ENCODE peak calls at places on chromosomes 11 and 22, in seven cellular contexts. Y, M, B, D, H, U and S are unnamed samples.

GRCh38 chr11:36447947-36448346 is 62.1 kb downstream of the TRAF6 start:
- DNase-seq in Y (no peak), M (no peak), B (no peak), D (peak; percentile 95), H (no peak), U (no peak), S (no peak)

GRCh38 chr22:27494821-27495220 is 306.7 kb downstream of the MN1 start:
- DNase-seq in Y (no peak), M (no peak), B (no peak), D (no peak), H (no peak), U (peak; percentile 90), S (no peak)

GRCh38 chr11:16126361-16126760 is 230.0 kb downstream of the SOX6 start:
- DNase-seq in Y (no peak), M (no peak), B (no peak), D (no peak), H (peak; percentile 51), U (no peak), S (no peak)

GRCh38 chr22:17434856-17435255 is 65.6 kb downstream of the CECR2 start:
- DNase-seq in Y (no peak), M (no peak), B (no peak), D (no peak), H (peak; percentile 19), U (no peak), S (no peak)

GRCh38 chr11:3109921-3110706 is 52.9 kb upstream of the CARS1 start:
- DNase-seq in Y (peak; percentile 1), M (peak; percentile 65), B (peak; percentile 16), D (peak; percentile 33), H (no peak), U (no peak), S (peak; percentile 18)

GRCh38 chr11:34218067-34218466 is 112.6 kb downstream of the NAT10 start:
- DNase-seq in Y (no peak), M (no peak), B (no peak), D (no peak), H (no peak), U (no peak), S (no peak)

GRCh38 chr22:46457502-46458488 is 79.6 kb downstream of the CELSR1 start:
- DNase-seq in Y (no peak), M (no peak), B (no peak), D (peak; percentile 78), H (peak; percentile 87), U (no peak), S (no peak)

GRCh38 chr11:131495417-131495816 is 125.0 kb downstream of the NTM start:
- DNase-seq in Y (no peak), M (no peak), B (no peak), D (no peak), H (no peak), U (no peak), S (no peak)

GRCh38 chr22:50544078-50544745 is 1.5 kb upstream of the KLHDC7B start:
- DNase-seq in Y (no peak), M (peak; percentile 87), B (no peak), D (peak; percentile 82), H (peak; percentile 55), U (peak; percentile 69), S (peak; percentile 66)

GRCh38 chr11:88411265-88411664 is 73.7 kb upstream of the CTSC start:
- DNase-seq in Y (no peak), M (no peak), B (no peak), D (no peak), H (peak; percentile 95), U (no peak), S (no peak)

GRCh38 chr11:90840071-90840470 is 617.2 kb upstream of the CHORDC1 start:
- DNase-seq in Y (no peak), M (no peak), B (no peak), D (no peak), H (no peak), U (no peak), S (no peak)

GRCh38 chr11:73453562-73453961 is 77.4 kb downstream of the RELT start:
- DNase-seq in Y (no peak), M (no peak), B (no peak), D (no peak), H (no peak), U (no peak), S (no peak)

GRCh38 chr22:39255449-39256185 is 10.8 kb upstream of the PDGFB start:
- DNase-seq in Y (no peak), M (no peak), B (no peak), D (no peak), H (no peak), U (no peak), S (no peak)

GRCh38 chr11:6610591-6610990 is 1.4 kb downstream of the TAF10 start:
- DNase-seq in Y (no peak), M (no peak), B (peak; percentile 39), D (no peak), H (no peak), U (no peak), S (no peak)

GRCh38 chr11:106121570-106122320 is 44.3 kb downstream of the AASDHPPT start:
- DNase-seq in Y (no peak), M (no peak), B (no peak), D (no peak), H (no peak), U (no peak), S (no peak)

GRCh38 chr11:6635082-6635932 is 16.1 kb upstream of the TPP1 start:
- DNase-seq in Y (no peak), M (no peak), B (peak; percentile 78), D (no peak), H (no peak), U (no peak), S (no peak)

GRCh38 chr11:62602141-62603071 is 741 bp upstream of the MTA2 start:
- DNase-seq in Y (no peak), M (peak; percentile 87), B (peak; percentile 73), D (no peak), H (peak; percentile 21), U (no peak), S (no peak)

GRCh38 chr11:13316528-13316961 is 39.0 kb downstream of the BMAL1 start:
- DNase-seq in Y (peak; percentile 50), M (peak; percentile 87), B (peak; percentile 26), D (no peak), H (peak; percentile 65), U (no peak), S (no peak)

GRCh38 chr11:86396403-86396802 is 21.7 kb downstream of the CCDC81 start:
- DNase-seq in Y (no peak), M (no peak), B (no peak), D (no peak), H (peak; percentile 81), U (no peak), S (no peak)

GRCh38 chr11:86119062-86119461 is 50.2 kb upstream of the PICALM start:
- DNase-seq in Y (no peak), M (no peak), B (no peak), D (no peak), H (peak; percentile 67), U (no peak), S (no peak)

GRCh38 chr22:46047841-46048595 is 71.1 kb upstream of the WNT7B start:
- DNase-seq in Y (no peak), M (peak; percentile 78), B (peak; percentile 30), D (no peak), H (no peak), U (no peak), S (no peak)

DNA sequence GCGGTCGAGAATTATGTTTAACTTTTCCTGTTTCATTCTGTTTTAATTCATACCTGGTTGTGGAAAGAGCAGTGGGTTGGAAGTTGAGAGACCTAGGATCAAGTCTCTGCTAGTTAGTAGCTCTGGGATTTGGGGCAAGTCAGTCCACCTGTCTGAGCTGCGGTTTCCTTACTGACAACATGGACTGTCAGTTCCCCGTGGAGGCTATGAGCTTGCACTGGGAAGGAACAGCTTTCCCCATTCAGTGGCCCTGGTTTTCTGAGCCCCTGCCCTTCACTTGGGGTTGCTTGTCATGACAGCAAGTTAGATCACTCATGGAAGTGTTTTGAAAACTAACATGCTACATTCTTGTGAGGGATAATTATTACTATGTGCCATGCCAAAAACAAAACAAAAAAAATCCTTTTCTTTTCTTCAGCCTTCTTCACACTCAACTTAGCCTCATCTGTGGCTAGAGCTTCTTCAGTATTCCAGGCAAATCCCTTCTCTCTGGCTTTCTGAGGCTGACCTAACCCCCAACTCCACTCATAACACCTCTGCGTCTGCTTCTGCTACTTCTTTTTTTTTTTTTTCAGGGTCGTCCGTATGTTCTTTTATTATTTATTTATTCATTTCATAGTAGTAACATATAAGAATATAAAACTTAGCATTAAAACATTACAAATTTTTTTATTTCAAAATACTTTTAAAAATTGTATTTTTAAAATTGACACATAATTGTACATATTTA is 43.0 kb upstream of the ZBED5 start:
- DNase-seq in Y (no peak), M (no peak), B (no peak), D (no peak), H (peak; percentile 52), U (no peak), S (no peak)
- H3K27ac ChIP-seq in Y (peak overlapping the region; percentile 96), M (peak overlapping the region; percentile 89), B (peak overlapping the region; percentile 91), D (peak overlapping the region; percentile 98), H (peak overlapping the region; percentile 97), U (no peak overlapping the region), S (no peak overlapping the region)

DNA sequence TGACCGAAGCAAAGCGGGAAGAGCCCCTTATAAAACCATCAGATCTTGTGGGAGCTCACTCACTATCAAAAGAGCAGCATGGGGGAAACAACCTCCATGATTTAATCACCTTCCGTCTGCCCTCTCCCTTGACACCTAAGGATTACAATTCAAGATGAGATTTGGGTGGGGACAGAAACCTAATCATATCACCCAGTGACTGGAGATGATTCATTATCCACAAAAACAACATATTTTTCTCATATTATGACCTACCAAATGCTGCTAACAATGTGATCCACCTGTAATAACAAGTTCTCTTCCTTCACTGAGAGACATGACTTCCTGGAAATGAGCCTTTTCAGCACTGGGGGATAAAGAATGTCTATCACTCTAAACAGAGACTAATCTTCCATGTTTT is 23.4 kb upstream of the HEPHL1 start:
- DNase-seq in Y (no peak), M (no peak), B (no peak), D (no peak), H (no peak), U (no peak), S (no peak)
- H3K27ac ChIP-seq in Y (no peak overlapping the region), M (no peak overlapping the region), B (no peak overlapping the region), D (no peak overlapping the region), H (no peak overlapping the region), U (no peak overlapping the region), S (no peak overlapping the region)

GRCh38 chr11:126361400-126361799 is 5.9 kb downstream of the ST3GAL4 start:
- DNase-seq in Y (no peak), M (no peak), B (no peak), D (no peak), H (no peak), U (no peak), S (no peak)
- H3K27ac ChIP-seq in Y (no peak overlapping the region), M (no peak overlapping the region), B (no peak overlapping the region), D (no peak overlapping the region), H (no peak overlapping the region), U (no peak overlapping the region), S (no peak overlapping the region)

GRCh38 chr11:27392715-27393114 is 29.7 kb upstream of the CCDC34 start:
- DNase-seq in Y (no peak), M (no peak), B (peak; percentile 14), D (peak; percentile 25), H (peak; percentile 95), U (peak; percentile 49), S (no peak)

GRCh38 chr11:27395556-27396258 is 32.7 kb upstream of the CCDC34 start:
- DNase-seq in Y (no peak), M (no peak), B (no peak), D (peak; percentile 19), H (peak; percentile 70), U (no peak), S (no peak)

GRCh38 chr11:27398413-27398780 is 35.4 kb upstream of the CCDC34 start:
- DNase-seq in Y (no peak), M (no peak), B (no peak), D (no peak), H (no peak), U (no peak), S (no peak)

GRCh38 chr11:27397619-27398412 is 34.8 kb upstream of the CCDC34 start:
- DNase-seq in Y (no peak), M (no peak), B (no peak), D (no peak), H (no peak), U (no peak), S (no peak)

GRCh38 chr11:27396259-27396839 is 33.3 kb upstream of the CCDC34 start:
- DNase-seq in Y (no peak), M (no peak), B (no peak), D (no peak), H (no peak), U (no peak), S (no peak)
- H3K27ac ChIP-seq in Y (peak overlapping the region; percentile 43), M (no peak overlapping the region), B (no peak overlapping the region), D (peak overlapping the region; percentile 68), H (no peak overlapping the region), U (no peak overlapping the region), S (no peak overlapping the region)